ENCODE peak calls at places on chromosome 2, in nine cellular contexts. Z, U, Q, X, D, T, R, F and C are unnamed samples. For H3K36me3, the result is how much of the 10 kb centered on the place peaks cover.

GRCh38 chr2:29072971-29073725 is 1.2 kb downstream of the PCARE start:
- DNase-seq in Z (no peak), U (no peak), Q (no peak), X (no peak), D (no peak), T (no peak), R (no peak), F (no peak), C (no peak)

GRCh38 chr2:175366814-175367213 is 185.3 kb upstream of the ATP5MC3 start:
- DNase-seq in Z (peak), U (no peak), Q (no peak), X (no peak), D (no peak), T (no peak), R (peak), F (peak), C (peak)

GRCh38 chr2:88880441-88880953 is 189.0 kb downstream of the RPIA start:
- DNase-seq in Z (peak), U (no peak), Q (peak), X (no peak), D (no peak), T (peak), R (peak), F (peak), C (peak)

GRCh38 chr2:235757212-235757611 is 263.4 kb downstream of the AGAP1 start:
- DNase-seq in Z (no peak), U (no peak), Q (no peak), X (no peak), D (no peak), T (peak), R (no peak), F (no peak), C (no peak)

GRCh38 chr2:235511751-235512698 is 18.2 kb downstream of the AGAP1 start:
- DNase-seq in Z (no peak), U (no peak), Q (no peak), X (peak), D (no peak), T (no peak), R (no peak), F (no peak), C (no peak)

GRCh38 chr2:131030478-131030971 is 62.7 kb downstream of the FAM168B start:
- DNase-seq in Z (no peak), U (no peak), Q (no peak), X (no peak), D (no peak), T (no peak), R (no peak), F (no peak), C (no peak)

GRCh38 chr2:45612741-45613140 is 1.7 kb upstream of the SRBD1 start:
- DNase-seq in Z (no peak), U (no peak), Q (no peak), X (no peak), D (no peak), T (no peak), R (peak), F (no peak), C (peak)

GRCh38 chr2:25851740-25852503 is 26.4 kb downstream of the ASXL2 start:
- DNase-seq in Z (peak), U (no peak), Q (peak), X (no peak), D (no peak), T (no peak), R (peak), F (no peak), C (peak)

GRCh38 chr2:182862003-182862402 is 4.4 kb downstream of the FRZB start:
- DNase-seq in Z (no peak), U (no peak), Q (no peak), X (no peak), D (no peak), T (no peak), R (no peak), F (no peak), C (no peak)

GRCh38 chr2:29920631-29921559 is 491 bp downstream of the ALK start:
- DNase-seq in Z (no peak), U (no peak), Q (no peak), X (no peak), D (peak), T (no peak), R (peak), F (no peak), C (no peak)

GRCh38 chr2:88545118-88545517 is 82.1 kb downstream of the EIF2AK3 start:
- DNase-seq in Z (no peak), U (no peak), Q (no peak), X (no peak), D (no peak), T (no peak), R (peak), F (no peak), C (peak)

GRCh38 chr2:9261231-9261883 is 54.7 kb downstream of the ASAP2 start:
- DNase-seq in Z (peak), U (no peak), Q (no peak), X (no peak), D (no peak), T (no peak), R (no peak), F (peak), C (no peak)

GRCh38 chr2:64955467-64955866 is 33.7 kb upstream of the SLC1A4 start:
- DNase-seq in Z (no peak), U (no peak), Q (no peak), X (no peak), D (no peak), T (no peak), R (no peak), F (no peak), C (no peak)

GRCh38 chr2:85914916-85915315 is 26.1 kb upstream of the ST3GAL5 start:
- DNase-seq in Z (no peak), U (no peak), Q (no peak), X (no peak), D (no peak), T (no peak), R (no peak), F (no peak), C (no peak)

GRCh38 chr2:231673348-231673770 is 35.0 kb upstream of the PTMA start:
- DNase-seq in Z (peak), U (no peak), Q (no peak), X (peak), D (peak), T (no peak), R (peak), F (no peak), C (peak)
- H3K36me3 ChIP-seq in Z (under half), U (under half), Q (under half), X (under half), D (under half), T (under half), R (under half), F (under half), C (under half)

GRCh38 chr2:164569334-164569733 is 51.9 kb downstream of the GRB14 start:
- DNase-seq in Z (no peak), U (no peak), Q (no peak), X (no peak), D (no peak), T (no peak), R (no peak), F (no peak), C (no peak)

GRCh38 chr2:164570475-164570874 is 50.8 kb downstream of the GRB14 start:
- DNase-seq in Z (no peak), U (no peak), Q (no peak), X (no peak), D (no peak), T (no peak), R (no peak), F (no peak), C (no peak)

DNA sequence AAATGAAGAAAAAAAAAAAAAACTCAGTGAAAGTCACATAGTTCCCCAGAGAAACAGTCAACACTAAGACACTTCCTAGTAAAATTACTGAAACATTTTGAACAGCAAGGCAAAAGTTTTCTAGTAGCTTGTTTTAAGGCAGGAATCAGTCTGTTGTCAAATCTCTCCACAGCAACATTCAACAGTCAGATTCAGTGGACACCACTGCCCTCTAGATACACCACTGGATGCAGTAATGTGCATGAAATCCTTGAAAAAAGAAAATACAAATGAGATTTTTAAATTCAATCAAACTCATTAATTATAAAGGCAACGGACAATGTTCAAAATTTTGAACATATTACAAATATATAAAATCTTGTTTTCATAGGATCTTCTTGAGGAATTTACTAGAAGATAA is 46.4 kb downstream of the GRB14 start:
- DNase-seq in Z (no peak), U (no peak), Q (no peak), X (no peak), D (no peak), T (no peak), R (no peak), F (no peak), C (no peak)
- TF ChIP-seq CTCF in Z (no peak), U (no peak), Q (peak), X (no peak), D (no peak), T (no peak), R (no peak), F (no peak), C (no peak)

DNA sequence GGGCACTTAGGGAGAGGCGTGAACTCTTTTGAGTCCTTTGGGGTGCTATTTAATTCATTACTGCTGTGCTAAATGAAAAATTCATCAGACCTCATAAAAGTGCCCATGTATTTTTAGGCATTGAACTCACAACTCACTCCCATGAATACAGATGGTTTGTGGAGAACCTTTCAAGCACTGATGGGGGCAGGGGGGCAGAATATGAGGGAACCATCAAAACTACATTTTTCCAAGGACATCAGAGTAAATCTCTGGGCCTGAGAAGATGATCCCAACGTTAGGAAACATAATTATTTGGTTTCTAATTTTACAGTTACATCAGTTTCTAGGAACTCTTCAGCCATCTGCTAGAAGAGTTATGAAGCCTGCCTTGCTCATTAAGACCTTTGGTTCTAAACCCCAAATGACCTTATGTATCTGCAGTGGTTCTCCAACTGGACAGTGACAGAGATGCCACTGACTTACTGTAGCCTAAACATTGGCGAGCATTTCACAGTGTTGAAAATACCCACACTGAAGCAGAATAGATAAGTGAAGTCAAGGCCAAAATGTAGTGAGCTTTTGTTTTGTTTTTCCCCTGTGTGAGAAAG is 90.8 kb downstream of the MYO1B start:
- DNase-seq in Z (no peak), U (no peak), Q (no peak), X (no peak), D (no peak), T (no peak), R (no peak), F (no peak), C (no peak)
- H3K36me3 ChIP-seq in Z (under half), U (under half), Q (under half), X (under half), D (under half), T (under half), R (under half), F (under half), C (under half)

DNA sequence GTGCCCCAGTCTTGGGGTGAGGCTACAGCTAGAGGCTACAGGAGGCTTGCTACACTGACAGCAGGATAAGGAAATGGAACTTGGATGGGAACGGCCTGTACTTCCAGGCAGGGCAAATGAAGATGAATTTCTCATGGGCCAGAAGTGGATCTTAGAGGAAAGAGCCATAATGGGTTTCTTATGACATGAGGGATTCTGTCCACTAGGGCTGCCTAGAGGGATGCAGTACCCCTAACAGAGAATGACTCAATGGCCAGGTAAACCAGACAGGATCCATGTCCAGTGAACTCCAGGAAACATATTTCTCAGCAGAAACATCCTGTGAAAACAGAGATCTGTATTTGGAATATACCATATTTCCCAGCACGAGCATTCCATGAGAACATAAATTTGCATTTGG is 11.4 kb upstream of the SLC35F5 start:
- DNase-seq in Z (no peak), U (no peak), Q (no peak), X (no peak), D (no peak), T (no peak), R (no peak), F (no peak), C (no peak)
- TF ChIP-seq CTCF in Z (no peak), U (no peak), Q (no peak), X (no peak), D (no peak), T (no peak), R (no peak), F (no peak), C (no peak)

GRCh38 chr2:95099910-95100309 is 21.7 kb downstream of the MRPS5 start:
- DNase-seq in Z (no peak), U (no peak), Q (no peak), X (no peak), D (no peak), T (no peak), R (no peak), F (no peak), C (no peak)

GRCh38 chr2:95109260-95109659 is 12.3 kb downstream of the MRPS5 start:
- DNase-seq in Z (no peak), U (no peak), Q (no peak), X (no peak), D (no peak), T (no peak), R (no peak), F (no peak), C (no peak)

GRCh38 chr2:95110395-95110794 is 11.2 kb downstream of the MRPS5 start:
- DNase-seq in Z (no peak), U (no peak), Q (no peak), X (no peak), D (no peak), T (no peak), R (no peak), F (no peak), C (no peak)

GRCh38 chr2:95106081-95106480 is 15.5 kb downstream of the MRPS5 start:
- DNase-seq in Z (no peak), U (no peak), Q (no peak), X (no peak), D (no peak), T (no peak), R (no peak), F (no peak), C (peak)

DNA sequence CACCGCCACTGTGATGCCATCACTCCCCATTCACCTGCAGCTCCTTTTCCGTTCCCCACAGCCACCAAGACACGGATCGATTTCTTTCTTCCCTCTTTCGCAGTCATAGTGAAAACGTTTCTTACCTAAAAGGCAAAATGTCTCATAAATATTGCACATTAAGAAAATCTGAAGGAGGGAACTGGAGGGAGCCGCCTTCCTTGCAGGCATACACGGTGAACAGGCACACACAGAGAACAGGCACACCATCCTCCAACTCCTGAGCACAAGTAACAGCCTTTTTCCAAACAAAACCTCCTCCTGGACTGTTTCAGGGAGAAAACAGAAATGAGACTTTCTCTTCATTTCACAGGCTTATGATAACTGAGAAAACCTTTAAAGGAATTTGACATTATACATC is 17.0 kb downstream of the MRPS5 start:
- DNase-seq in Z (no peak), U (no peak), Q (no peak), X (no peak), D (no peak), T (no peak), R (no peak), F (no peak), C (no peak)
- H3K36me3 ChIP-seq in Z (half or more), U (half or more), Q (half or more), X (under half), D (under half), T (under half), R (under half), F (half or more), C (under half)

DNA sequence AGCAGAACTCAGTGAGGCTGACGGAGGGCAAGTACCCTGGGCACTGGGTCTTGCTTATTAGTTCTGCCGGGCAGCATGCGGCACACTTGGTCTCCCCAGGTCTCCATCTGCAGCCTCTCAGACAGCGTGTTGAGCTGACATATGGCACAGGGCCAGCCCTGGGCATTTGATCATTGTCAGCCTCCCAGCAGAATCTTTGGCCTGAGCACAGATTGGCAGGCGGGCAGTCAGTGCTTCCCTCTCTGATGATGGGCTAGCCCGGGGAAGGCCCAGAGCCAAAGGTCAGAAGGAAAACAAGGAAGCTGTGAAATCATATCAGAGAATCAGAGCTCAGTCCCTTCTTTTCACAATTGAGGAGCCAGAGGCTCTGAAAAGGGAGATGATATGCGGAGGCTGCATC is 150.1 kb upstream of the LRRTM1 start:
- DNase-seq in Z (peak), U (no peak), Q (no peak), X (peak), D (peak), T (no peak), R (no peak), F (no peak), C (no peak)
- TF ChIP-seq CTCF in Z (no peak), U (no peak), Q (no peak), X (no peak), D (no peak), T (no peak), R (no peak), F (no peak), C (no peak)

GRCh38 chr2:27636766-27637165 is 7.9 kb downstream of the GPN1 start:
- DNase-seq in Z (no peak), U (no peak), Q (no peak), X (no peak), D (no peak), T (no peak), R (peak), F (no peak), C (peak)
- H3K36me3 ChIP-seq in Z (half or more), U (half or more), Q (under half), X (under half), D (under half), T (under half), R (under half), F (half or more), C (under half)

GRCh38 chr2:10750610-10751009 is 29.2 kb downstream of the ATP6V1C2 start:
- DNase-seq in Z (no peak), U (no peak), Q (no peak), X (no peak), D (no peak), T (no peak), R (peak), F (no peak), C (peak)
- TF ChIP-seq CTCF in Z (no peak), U (no peak), Q (no peak), X (no peak), D (no peak), T (no peak), R (no peak), F (no peak), C (no peak)

GRCh38 chr2:177225965-177226360 is 13.4 kb downstream of the HNRNPA3 start:
- DNase-seq in Z (no peak), U (no peak), Q (no peak), X (no peak), D (no peak), T (no peak), R (no peak), F (no peak), C (peak)
- H3K36me3 ChIP-seq in Z (half or more), U (half or more), Q (under half), X (under half), D (under half), T (under half), R (under half), F (under half), C (under half)